ENCODE peak calls at places on chromosome 1, in nine cellular contexts. P, Q, K, J, R, Z, N, S and D are unnamed samples.

GRCh38 chr1:109644670-109645069 is 11.2 kb upstream of the GSTM4 start:
- DNase-seq in P (no peak), Q (no peak), K (no peak), J (no peak), R (no peak), Z (no peak), N (no peak), S (no peak), D (peak)

GRCh38 chr1:150564051-150564991 is 15.1 kb downstream of the MCL1 start:
- DNase-seq in P (no peak), Q (no peak), K (no peak), J (peak), R (no peak), Z (no peak), N (no peak), S (peak), D (no peak)

GRCh38 chr1:76006234-76006633 is 68.3 kb upstream of the ST6GALNAC3 start:
- DNase-seq in P (peak), Q (no peak), K (peak), J (no peak), R (no peak), Z (no peak), N (peak), S (peak), D (no peak)

GRCh38 chr1:155052412-155053400 is 1.6 kb downstream of the ADAM15 start:
- DNase-seq in P (no peak), Q (peak), K (no peak), J (no peak), R (no peak), Z (peak), N (peak), S (peak), D (no peak)

GRCh38 chr1:11413907-11414495 is 65.0 kb upstream of the DISP3 start:
- DNase-seq in P (no peak), Q (peak), K (peak), J (no peak), R (no peak), Z (no peak), N (no peak), S (no peak), D (no peak)

GRCh38 chr1:55483523-55483922 is 268.4 kb upstream of the USP24 start:
- DNase-seq in P (no peak), Q (peak), K (no peak), J (no peak), R (no peak), Z (peak), N (no peak), S (no peak), D (no peak)

GRCh38 chr1:192441492-192441891 is 124.7 kb downstream of the RGS21 start:
- DNase-seq in P (no peak), Q (no peak), K (no peak), J (no peak), R (no peak), Z (no peak), N (no peak), S (no peak), D (no peak)

GRCh38 chr1:51189421-51190073 is 46.5 kb upstream of the RNF11 start:
- DNase-seq in P (peak), Q (peak), K (peak), J (no peak), R (no peak), Z (peak), N (peak), S (peak), D (no peak)

GRCh38 chr1:115118596-115118995 is 29.3 kb upstream of the TSPAN2 start:
- DNase-seq in P (no peak), Q (no peak), K (no peak), J (no peak), R (no peak), Z (no peak), N (no peak), S (no peak), D (no peak)

GRCh38 chr1:206502403-206502802 is 4.9 kb upstream of the RASSF5 start:
- DNase-seq in P (no peak), Q (no peak), K (no peak), J (peak), R (no peak), Z (no peak), N (no peak), S (no peak), D (no peak)

GRCh38 chr1:58249371-58249728 is 297.2 kb downstream of the OMA1 start:
- DNase-seq in P (no peak), Q (no peak), K (no peak), J (no peak), R (no peak), Z (no peak), N (no peak), S (no peak), D (no peak)
- H3K4me3 ChIP-seq in P (peak), Q (peak), K (no peak), J (peak), R (no peak), Z (no peak), N (no peak), S (no peak), D (no peak)

GRCh38 chr1:21325231-21325718 is 35.0 kb upstream of the ECE1 start:
- DNase-seq in P (no peak), Q (no peak), K (no peak), J (peak), R (no peak), Z (peak), N (no peak), S (no peak), D (no peak)

GRCh38 chr1:21325731-21326387 is 35.6 kb upstream of the ECE1 start:
- DNase-seq in P (no peak), Q (no peak), K (no peak), J (no peak), R (no peak), Z (no peak), N (no peak), S (no peak), D (no peak)

GRCh38 chr1:21322681-21323016 is 32.4 kb upstream of the ECE1 start:
- DNase-seq in P (no peak), Q (no peak), K (no peak), J (no peak), R (no peak), Z (no peak), N (no peak), S (no peak), D (no peak)

GRCh38 chr1:21323091-21323490 is 32.8 kb upstream of the ECE1 start:
- DNase-seq in P (no peak), Q (no peak), K (no peak), J (no peak), R (no peak), Z (no peak), N (no peak), S (no peak), D (no peak)

DNA sequence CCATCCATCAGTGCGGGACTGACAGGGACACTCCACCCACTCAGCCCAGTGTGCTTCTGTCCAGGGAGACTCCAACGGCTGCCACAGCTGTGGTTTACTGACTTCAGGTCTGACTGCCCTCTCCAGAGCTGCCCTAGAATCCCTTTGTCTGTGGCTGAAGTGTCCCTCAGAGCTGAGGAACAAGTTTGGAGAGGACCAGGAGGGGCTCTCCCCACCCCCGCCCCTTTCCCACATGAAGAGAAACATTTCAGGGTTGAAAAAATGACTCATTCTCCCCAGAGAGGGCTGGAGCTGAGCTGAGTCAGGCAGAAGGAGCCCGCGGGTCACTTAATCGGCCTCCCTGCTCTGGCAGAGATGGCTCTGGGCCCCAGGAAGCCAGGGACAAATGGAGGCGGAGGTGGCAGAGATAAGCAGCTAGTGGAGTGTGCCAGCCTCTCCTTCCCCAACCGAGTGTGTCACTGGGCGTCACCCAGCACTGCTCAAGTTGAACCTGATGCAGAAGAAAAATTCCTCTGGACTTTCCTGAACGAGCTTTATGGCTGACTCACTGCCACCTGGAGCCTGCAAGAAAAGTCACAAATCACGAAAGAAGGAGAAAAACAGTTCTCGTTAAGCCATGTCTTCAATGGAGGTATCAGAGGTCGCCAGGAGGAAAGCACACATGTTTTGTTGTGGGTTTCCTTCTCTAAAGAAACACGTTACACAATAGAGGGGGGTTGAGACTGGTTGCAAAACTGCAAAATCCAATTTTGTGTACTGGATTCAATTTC is 34.3 kb upstream of the ECE1 start:
- DNase-seq in P (peak), Q (no peak), K (peak), J (peak), R (no peak), Z (peak), N (peak), S (peak), D (peak)
- H3K4me3 ChIP-seq in P (no peak), Q (no peak), K (peak), J (no peak), R (no peak), Z (peak), N (peak), S (no peak), D (no peak)

GRCh38 chr1:10211805-10212405 is 1.5 kb downstream of the KIF1B start:
- DNase-seq in P (peak), Q (no peak), K (peak), J (peak), R (no peak), Z (no peak), N (peak), S (peak), D (no peak)
- H3K4me3 ChIP-seq in P (peak), Q (peak), K (peak), J (peak), R (peak), Z (no peak), N (peak), S (peak), D (peak)

GRCh38 chr1:156247460-156248322 is at the start of gene PAQR6:
- DNase-seq in P (no peak), Q (peak), K (peak), J (no peak), R (no peak), Z (no peak), N (no peak), S (no peak), D (no peak)

GRCh38 chr1:156246241-156246761 is 1.6 kb downstream of the PAQR6 start:
- DNase-seq in P (no peak), Q (peak), K (no peak), J (no peak), R (no peak), Z (no peak), N (no peak), S (no peak), D (no peak)

GRCh38 chr1:156245451-156246232 is 2.2 kb downstream of the PAQR6 start:
- DNase-seq in P (no peak), Q (peak), K (no peak), J (peak), R (no peak), Z (no peak), N (no peak), S (no peak), D (peak)

GRCh38 chr1:156248323-156248683 is 447 bp upstream of the PAQR6 start:
- DNase-seq in P (no peak), Q (no peak), K (no peak), J (no peak), R (no peak), Z (no peak), N (no peak), S (no peak), D (no peak)

GRCh38 chr1:156246762-156247459 is 945 bp downstream of the PAQR6 start:
- DNase-seq in P (no peak), Q (peak), K (no peak), J (peak), R (no peak), Z (no peak), N (no peak), S (no peak), D (peak)
- H3K4me3 ChIP-seq in P (no peak), Q (no peak), K (no peak), J (no peak), R (no peak), Z (no peak), N (no peak), S (no peak), D (no peak)

GRCh38 chr1:26724118-26724517 is 28.3 kb downstream of the ARID1A start:
- DNase-seq in P (no peak), Q (no peak), K (no peak), J (no peak), R (no peak), Z (no peak), N (no peak), S (no peak), D (no peak)
- H3K4me3 ChIP-seq in P (no peak), Q (peak), K (peak), J (no peak), R (no peak), Z (peak), N (no peak), S (no peak), D (no peak)

DNA sequence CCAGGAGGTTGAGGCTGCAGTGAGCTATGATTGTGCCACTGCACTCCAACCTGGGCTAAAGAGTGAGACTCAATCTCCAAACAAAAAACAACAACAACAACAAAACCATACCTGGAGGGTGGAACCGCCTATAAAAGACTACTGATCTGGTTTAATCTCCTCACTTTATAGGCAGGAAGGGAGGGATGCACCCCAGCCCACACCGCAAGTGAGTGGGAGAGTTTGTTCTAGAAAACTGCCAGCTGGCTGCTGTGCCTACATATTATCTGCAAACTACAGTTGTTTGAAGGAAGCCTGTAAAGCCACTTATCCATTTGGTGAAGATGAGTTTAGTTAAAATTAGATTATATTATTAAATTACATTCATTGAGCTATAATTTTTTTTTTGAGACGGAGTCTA is 9.1 kb upstream of the SRSF10 start:
- DNase-seq in P (no peak), Q (no peak), K (no peak), J (no peak), R (no peak), Z (no peak), N (no peak), S (no peak), D (no peak)
- H3K4me3 ChIP-seq in P (no peak), Q (no peak), K (no peak), J (no peak), R (no peak), Z (no peak), N (no peak), S (no peak), D (no peak)

GRCh38 chr1:61640531-61641125 is 84.3 kb downstream of the TM2D1 start:
- DNase-seq in P (no peak), Q (no peak), K (no peak), J (no peak), R (no peak), Z (no peak), N (no peak), S (no peak), D (no peak)

GRCh38 chr1:61642475-61643232 is 82.3 kb downstream of the TM2D1 start:
- DNase-seq in P (no peak), Q (peak), K (no peak), J (no peak), R (no peak), Z (no peak), N (no peak), S (no peak), D (no peak)

GRCh38 chr1:61639937-61640336 is 85.0 kb downstream of the TM2D1 start:
- DNase-seq in P (no peak), Q (no peak), K (no peak), J (no peak), R (no peak), Z (no peak), N (no peak), S (no peak), D (no peak)

GRCh38 chr1:61641578-61642336 is 83.2 kb downstream of the TM2D1 start:
- DNase-seq in P (peak), Q (peak), K (peak), J (peak), R (no peak), Z (peak), N (peak), S (peak), D (peak)

DNA sequence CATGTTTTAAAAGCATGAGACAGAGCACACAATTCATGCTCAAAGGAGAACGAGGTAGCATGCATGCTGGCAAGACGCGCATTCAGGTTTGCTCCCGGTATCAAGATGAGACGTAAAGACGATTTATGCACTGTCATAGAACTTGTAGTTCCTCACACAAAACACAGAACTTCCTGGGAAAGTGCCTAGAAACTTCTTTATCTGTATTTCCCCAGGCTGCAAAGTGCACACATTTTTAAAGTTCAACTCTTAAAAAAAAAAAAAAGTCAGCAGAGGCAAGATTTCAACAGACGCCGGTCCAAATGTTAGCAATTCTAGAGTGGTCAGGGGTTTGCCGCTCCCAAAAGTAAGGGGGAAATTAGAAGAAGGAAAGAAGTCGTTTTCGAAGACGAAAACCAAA is 83.8 kb downstream of the TM2D1 start:
- DNase-seq in P (no peak), Q (no peak), K (no peak), J (no peak), R (no peak), Z (no peak), N (no peak), S (no peak), D (no peak)
- H3K4me3 ChIP-seq in P (no peak), Q (peak), K (no peak), J (peak), R (no peak), Z (no peak), N (no peak), S (no peak), D (peak)